ENCODE peak calls at places on chromosomes 12 and 14, in four cellular contexts. One of them, this sample, is unnamed.

GRCh38 chr14:32383337-32384009 is 54.4 kb downstream of the AKAP6 start:
- DNase-seq in lower leg skin: no peak
- DNase-seq in GM10248: no peak
- DNase-seq in nephron progenitor cell: no peak
- DNase-seq in this sample: no peak

GRCh38 chr12:114682920-114683708 is 861 bp downstream of the TBX3 start:
- DNase-seq in GM10248: no peak
- DNase-seq in nephron progenitor cell: peak
- DNase-seq in lower leg skin: no peak
- DNase-seq in this sample: no peak

GRCh38 chr12:52903855-52904508 is 894 bp downstream of the KRT8 start:
- DNase-seq in lower leg skin: no peak
- DNase-seq in GM10248: peak
- DNase-seq in nephron progenitor cell: peak
- DNase-seq in this sample: peak

GRCh38 chr14:102523200-102524025 is 13.8 kb upstream of the ANKRD9 start:
- DNase-seq in lower leg skin: no peak
- DNase-seq in GM10248: no peak
- DNase-seq in nephron progenitor cell: no peak
- DNase-seq in this sample: no peak

GRCh38 chr12:6276936-6277615 is 33.4 kb upstream of the PLEKHG6 start:
- DNase-seq in nephron progenitor cell: no peak
- DNase-seq in GM10248: peak
- DNase-seq in lower leg skin: no peak
- DNase-seq in this sample: no peak

GRCh38 chr12:119659289-119659897 is 8.5 kb upstream of the PRKAB1 start:
- DNase-seq in nephron progenitor cell: peak
- DNase-seq in GM10248: peak
- DNase-seq in lower leg skin: peak
- DNase-seq in this sample: peak

GRCh38 chr12:124833693-124834122 is 30.0 kb downstream of the SCARB1 start:
- DNase-seq in GM10248: no peak
- DNase-seq in nephron progenitor cell: no peak
- DNase-seq in lower leg skin: peak
- DNase-seq in this sample: no peak

GRCh38 chr12:68954811-68955210 is 21.8 kb upstream of the CPM start:
- DNase-seq in lower leg skin: no peak
- DNase-seq in nephron progenitor cell: no peak
- DNase-seq in GM10248: no peak
- DNase-seq in this sample: no peak

GRCh38 chr12:68334136-68334535 is 2.0 kb upstream of the MDM1 start:
- DNase-seq in lower leg skin: no peak
- DNase-seq in nephron progenitor cell: no peak
- DNase-seq in GM10248: peak
- DNase-seq in this sample: no peak

GRCh38 chr12:75781532-75782046 is 250.0 kb downstream of the PHLDA1 start:
- DNase-seq in GM10248: no peak
- DNase-seq in nephron progenitor cell: no peak
- DNase-seq in lower leg skin: no peak
- DNase-seq in this sample: no peak

GRCh38 chr14:90281261-90281660 is 24.9 kb downstream of the PSMC1 start:
- DNase-seq in nephron progenitor cell: no peak
- DNase-seq in lower leg skin: peak
- DNase-seq in GM10248: no peak
- DNase-seq in this sample: no peak

GRCh38 chr12:129964300-129964699 is 60.5 kb upstream of the TMEM132D start:
- DNase-seq in lower leg skin: no peak
- DNase-seq in GM10248: no peak
- DNase-seq in nephron progenitor cell: no peak
- DNase-seq in this sample: no peak

GRCh38 chr12:104761091-104761490 is 197.0 kb downstream of the SLC41A2 start:
- DNase-seq in GM10248: no peak
- DNase-seq in lower leg skin: peak
- DNase-seq in nephron progenitor cell: no peak
- DNase-seq in this sample: no peak

GRCh38 chr12:62210422-62210821 is 49.8 kb upstream of the USP15 start:
- DNase-seq in GM10248: peak
- DNase-seq in lower leg skin: no peak
- DNase-seq in nephron progenitor cell: peak
- DNase-seq in this sample: no peak

GRCh38 chr14:93720981-93721483 is 67.3 kb downstream of the PRIMA1 start:
- DNase-seq in GM10248: no peak
- DNase-seq in lower leg skin: peak
- DNase-seq in nephron progenitor cell: no peak
- DNase-seq in this sample: no peak

GRCh38 chr12:94941440-94941862 is 62.0 kb downstream of the NDUFA12 start:
- DNase-seq in GM10248: no peak
- DNase-seq in lower leg skin: no peak
- DNase-seq in nephron progenitor cell: no peak
- DNase-seq in this sample: peak

GRCh38 chr12:1279050-1279449 is 288.0 kb downstream of the ERC1 start:
- DNase-seq in lower leg skin: no peak
- DNase-seq in GM10248: no peak
- DNase-seq in nephron progenitor cell: no peak
- DNase-seq in this sample: no peak
- TF ChIP-seq CTCF in lower leg skin: no peak
- TF ChIP-seq CTCF in GM10248: no peak
- TF ChIP-seq CTCF in nephron progenitor cell: no peak
- TF ChIP-seq CTCF in this sample: no peak

GRCh38 chr12:25827747-25828146 is 130.7 kb upstream of the RASSF8 start:
- DNase-seq in GM10248: no peak
- DNase-seq in lower leg skin: no peak
- DNase-seq in nephron progenitor cell: no peak
- DNase-seq in this sample: no peak

GRCh38 chr12:25824729-25825128 is 133.8 kb upstream of the RASSF8 start:
- DNase-seq in nephron progenitor cell: no peak
- DNase-seq in GM10248: no peak
- DNase-seq in lower leg skin: no peak
- DNase-seq in this sample: no peak

GRCh38 chr12:25828188-25828587 is 130.3 kb upstream of the RASSF8 start:
- DNase-seq in nephron progenitor cell: no peak
- DNase-seq in GM10248: no peak
- DNase-seq in lower leg skin: no peak
- DNase-seq in this sample: no peak

GRCh38 chr12:25827141-25827540 is 131.3 kb upstream of the RASSF8 start:
- DNase-seq in GM10248: no peak
- DNase-seq in nephron progenitor cell: no peak
- DNase-seq in lower leg skin: no peak
- DNase-seq in this sample: no peak

DNA sequence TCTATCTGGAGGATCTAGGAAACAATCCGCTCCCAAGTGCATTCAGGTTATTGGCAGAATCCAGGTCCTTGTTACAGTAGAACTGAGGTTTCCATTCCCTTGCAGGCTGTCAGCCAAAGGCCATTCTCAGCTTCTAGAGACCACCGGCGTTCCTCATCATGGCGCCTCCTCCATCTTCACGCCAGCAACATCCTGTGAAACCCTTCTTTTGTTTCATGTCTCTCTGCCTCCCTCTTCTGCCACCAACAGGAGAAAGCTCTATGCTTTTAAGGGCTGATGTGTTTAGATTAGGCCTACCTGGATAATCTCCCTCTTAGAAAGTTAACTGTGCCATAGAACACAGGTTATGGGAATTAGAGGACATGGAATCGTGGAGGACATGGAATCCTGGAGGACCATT is 133.0 kb upstream of the RASSF8 start:
- DNase-seq in lower leg skin: no peak
- DNase-seq in GM10248: no peak
- DNase-seq in nephron progenitor cell: no peak
- DNase-seq in this sample: no peak
- TF ChIP-seq CTCF in lower leg skin: no peak
- TF ChIP-seq CTCF in GM10248: no peak
- TF ChIP-seq CTCF in nephron progenitor cell: no peak
- TF ChIP-seq CTCF in this sample: no peak

GRCh38 chr12:111174283-111175108 is 194.4 kb downstream of the PHETA1 start:
- DNase-seq in GM10248: peak
- DNase-seq in nephron progenitor cell: no peak
- DNase-seq in lower leg skin: no peak
- DNase-seq in this sample: no peak
- TF ChIP-seq CTCF in GM10248: peak
- TF ChIP-seq CTCF in nephron progenitor cell: no peak
- TF ChIP-seq CTCF in lower leg skin: no peak
- TF ChIP-seq CTCF in this sample: no peak

GRCh38 chr12:7667025-7667575 is 1.4 kb upstream of the APOBEC1 start:
- DNase-seq in nephron progenitor cell: no peak
- DNase-seq in lower leg skin: no peak
- DNase-seq in GM10248: peak
- DNase-seq in this sample: no peak
- TF ChIP-seq CTCF in nephron progenitor cell: peak
- TF ChIP-seq CTCF in lower leg skin: no peak
- TF ChIP-seq CTCF in GM10248: no peak
- TF ChIP-seq CTCF in this sample: no peak

DNA sequence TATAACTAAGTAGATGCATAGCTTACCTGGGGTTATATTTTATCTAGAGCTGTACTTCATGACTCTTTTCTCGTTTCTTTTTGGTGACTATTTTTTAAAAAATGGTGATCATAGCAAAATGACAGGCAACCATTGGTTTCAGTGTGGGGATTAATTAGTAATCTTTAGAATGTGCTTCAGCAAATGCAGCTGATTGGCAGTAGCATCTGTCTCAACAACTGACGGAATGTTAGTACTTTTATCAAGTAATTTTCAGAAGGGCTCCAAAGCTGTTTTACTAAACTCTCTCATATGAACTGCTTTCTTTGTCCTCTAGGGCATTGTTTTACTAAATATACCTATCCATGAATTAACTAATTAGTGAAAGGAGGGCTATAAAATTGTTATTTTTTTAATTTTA is 117.6 kb downstream of the TRMT5 start:
- DNase-seq in nephron progenitor cell: no peak
- DNase-seq in GM10248: no peak
- DNase-seq in lower leg skin: no peak
- DNase-seq in this sample: no peak
- TF ChIP-seq CTCF in nephron progenitor cell: no peak
- TF ChIP-seq CTCF in GM10248: no peak
- TF ChIP-seq CTCF in lower leg skin: no peak
- TF ChIP-seq CTCF in this sample: no peak

DNA sequence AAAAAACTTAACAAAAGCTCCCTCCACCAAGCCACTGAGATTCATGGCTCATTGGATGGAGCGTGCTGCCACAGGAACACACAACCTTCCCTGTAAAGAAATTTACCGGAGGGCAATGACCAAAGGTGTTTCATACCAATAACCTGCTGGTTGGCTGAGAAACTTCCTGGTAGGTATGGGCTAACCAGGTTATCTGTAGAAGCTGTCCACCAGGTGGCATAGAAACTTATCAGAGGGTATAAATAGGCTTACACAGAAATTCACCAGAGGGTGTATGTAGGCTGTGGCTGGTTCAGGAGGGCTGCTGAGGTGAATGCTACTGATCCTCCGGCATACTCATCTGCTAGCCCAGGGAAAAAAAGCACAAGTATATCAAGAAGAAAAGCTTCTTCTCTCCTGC is 27.1 kb upstream of the MTERF2 start:
- DNase-seq in GM10248: no peak
- DNase-seq in lower leg skin: no peak
- DNase-seq in nephron progenitor cell: no peak
- DNase-seq in this sample: no peak
- TF ChIP-seq CTCF in GM10248: no peak
- TF ChIP-seq CTCF in lower leg skin: no peak
- TF ChIP-seq CTCF in nephron progenitor cell: no peak
- TF ChIP-seq CTCF in this sample: no peak